ENCODE peak calls at places on chromosome 11, in ten cellular contexts. One of them, this sample, is unnamed.

GRCh38 chr11:100354736-100355135 is 332.4 kb upstream of the ARHGAP42 start:
- DNase-seq in activated CD4-positive, alpha-beta memory T cell treated with anti-CD3 and anti-CD28 coated beads for 36 hours: no peak
- DNase-seq in ELR: peak; percentile 30
- DNase-seq in activated B cell treated with CpG ODN at 0.5 μM for 24 hours: no peak
- DNase-seq in coronary artery: no peak
- DNase-seq in IMR-90: no peak
- DNase-seq in stimulated activated CD8-positive, alpha-beta memory T cell treated with anti-CD3 and anti-CD28 coated beads, Interleukin-15, amount 100 ng/mL, for 24 hours: no peak
- DNase-seq in skeletal muscle cell: no peak
- DNase-seq in mesothelial cell of epicardium: no peak
- DNase-seq in GM18507: no peak
- DNase-seq in this sample: no peak

GRCh38 chr11:126607374-126607773 is 251.9 kb downstream of the ST3GAL4 start:
- DNase-seq in GM18507: peak; percentile 11
- DNase-seq in IMR-90: peak; percentile 66
- DNase-seq in activated B cell treated with CpG ODN at 0.5 μM for 24 hours: no peak
- DNase-seq in activated CD4-positive, alpha-beta memory T cell treated with anti-CD3 and anti-CD28 coated beads for 36 hours: peak; percentile 20
- DNase-seq in stimulated activated CD8-positive, alpha-beta memory T cell treated with anti-CD3 and anti-CD28 coated beads, Interleukin-15, amount 100 ng/mL, for 24 hours: no peak
- DNase-seq in ELR: peak; percentile 71
- DNase-seq in coronary artery: no peak
- DNase-seq in skeletal muscle cell: no peak
- DNase-seq in mesothelial cell of epicardium: no peak
- DNase-seq in this sample: peak; percentile 87

GRCh38 chr11:73556966-73557365 is 40.9 kb downstream of the FAM168A start:
- DNase-seq in activated CD4-positive, alpha-beta memory T cell treated with anti-CD3 and anti-CD28 coated beads for 36 hours: no peak
- DNase-seq in stimulated activated CD8-positive, alpha-beta memory T cell treated with anti-CD3 and anti-CD28 coated beads, Interleukin-15, amount 100 ng/mL, for 24 hours: no peak
- DNase-seq in GM18507: no peak
- DNase-seq in activated B cell treated with CpG ODN at 0.5 μM for 24 hours: no peak
- DNase-seq in skeletal muscle cell: no peak
- DNase-seq in coronary artery: no peak
- DNase-seq in ELR: no peak
- DNase-seq in IMR-90: no peak
- DNase-seq in mesothelial cell of epicardium: no peak
- DNase-seq in this sample: no peak

GRCh38 chr11:2897048-2897447 is 11.5 kb upstream of the CDKN1C start:
- DNase-seq in mesothelial cell of epicardium: no peak
- DNase-seq in stimulated activated CD8-positive, alpha-beta memory T cell treated with anti-CD3 and anti-CD28 coated beads, Interleukin-15, amount 100 ng/mL, for 24 hours: no peak
- DNase-seq in ELR: no peak
- DNase-seq in skeletal muscle cell: no peak
- DNase-seq in activated CD4-positive, alpha-beta memory T cell treated with anti-CD3 and anti-CD28 coated beads for 36 hours: no peak
- DNase-seq in GM18507: no peak
- DNase-seq in activated B cell treated with CpG ODN at 0.5 μM for 24 hours: no peak
- DNase-seq in IMR-90: no peak
- DNase-seq in coronary artery: no peak
- DNase-seq in this sample: no peak

GRCh38 chr11:11083441-11083840 is 225.6 kb upstream of the ZBED5 start:
- DNase-seq in skeletal muscle cell: no peak
- DNase-seq in activated CD4-positive, alpha-beta memory T cell treated with anti-CD3 and anti-CD28 coated beads for 36 hours: no peak
- DNase-seq in coronary artery: no peak
- DNase-seq in GM18507: no peak
- DNase-seq in activated B cell treated with CpG ODN at 0.5 μM for 24 hours: no peak
- DNase-seq in stimulated activated CD8-positive, alpha-beta memory T cell treated with anti-CD3 and anti-CD28 coated beads, Interleukin-15, amount 100 ng/mL, for 24 hours: no peak
- DNase-seq in mesothelial cell of epicardium: no peak
- DNase-seq in IMR-90: no peak
- DNase-seq in ELR: no peak
- DNase-seq in this sample: peak; percentile 67

GRCh38 chr11:8671651-8672062 is 10.8 kb downstream of the TRIM66 start:
- DNase-seq in IMR-90: peak; percentile 87
- DNase-seq in activated B cell treated with CpG ODN at 0.5 μM for 24 hours: no peak
- DNase-seq in ELR: peak; percentile 82
- DNase-seq in coronary artery: no peak
- DNase-seq in skeletal muscle cell: peak; percentile 69
- DNase-seq in stimulated activated CD8-positive, alpha-beta memory T cell treated with anti-CD3 and anti-CD28 coated beads, Interleukin-15, amount 100 ng/mL, for 24 hours: no peak
- DNase-seq in activated CD4-positive, alpha-beta memory T cell treated with anti-CD3 and anti-CD28 coated beads for 36 hours: no peak
- DNase-seq in GM18507: no peak
- DNase-seq in mesothelial cell of epicardium: no peak
- DNase-seq in this sample: no peak

GRCh38 chr11:69864930-69865661 is 45.9 kb upstream of the FGF3 start:
- DNase-seq in ELR: no peak
- DNase-seq in coronary artery: peak; percentile 50
- DNase-seq in GM18507: no peak
- DNase-seq in mesothelial cell of epicardium: no peak
- DNase-seq in stimulated activated CD8-positive, alpha-beta memory T cell treated with anti-CD3 and anti-CD28 coated beads, Interleukin-15, amount 100 ng/mL, for 24 hours: no peak
- DNase-seq in IMR-90: no peak
- DNase-seq in activated CD4-positive, alpha-beta memory T cell treated with anti-CD3 and anti-CD28 coated beads for 36 hours: no peak
- DNase-seq in skeletal muscle cell: no peak
- DNase-seq in activated B cell treated with CpG ODN at 0.5 μM for 24 hours: no peak
- DNase-seq in this sample: no peak

GRCh38 chr11:33598426-33599069 is 102.1 kb downstream of the C11orf91 start:
- DNase-seq in GM18507: no peak
- DNase-seq in stimulated activated CD8-positive, alpha-beta memory T cell treated with anti-CD3 and anti-CD28 coated beads, Interleukin-15, amount 100 ng/mL, for 24 hours: no peak
- DNase-seq in ELR: no peak
- DNase-seq in activated CD4-positive, alpha-beta memory T cell treated with anti-CD3 and anti-CD28 coated beads for 36 hours: no peak
- DNase-seq in coronary artery: no peak
- DNase-seq in activated B cell treated with CpG ODN at 0.5 μM for 24 hours: no peak
- DNase-seq in mesothelial cell of epicardium: no peak
- DNase-seq in skeletal muscle cell: no peak
- DNase-seq in IMR-90: no peak
- DNase-seq in this sample: no peak

GRCh38 chr11:18013790-18014507 is 1.1 kb upstream of the SERGEF start:
- DNase-seq in coronary artery: no peak
- DNase-seq in ELR: peak; percentile 9
- DNase-seq in activated CD4-positive, alpha-beta memory T cell treated with anti-CD3 and anti-CD28 coated beads for 36 hours: peak; percentile 15
- DNase-seq in skeletal muscle cell: no peak
- DNase-seq in mesothelial cell of epicardium: no peak
- DNase-seq in IMR-90: no peak
- DNase-seq in stimulated activated CD8-positive, alpha-beta memory T cell treated with anti-CD3 and anti-CD28 coated beads, Interleukin-15, amount 100 ng/mL, for 24 hours: no peak
- DNase-seq in activated B cell treated with CpG ODN at 0.5 μM for 24 hours: no peak
- DNase-seq in GM18507: no peak
- DNase-seq in this sample: peak; percentile 24

GRCh38 chr11:58900479-58901420 is 38.5 kb upstream of the GLYATL1 start:
- DNase-seq in activated B cell treated with CpG ODN at 0.5 μM for 24 hours: no peak
- DNase-seq in mesothelial cell of epicardium: no peak
- DNase-seq in skeletal muscle cell: no peak
- DNase-seq in stimulated activated CD8-positive, alpha-beta memory T cell treated with anti-CD3 and anti-CD28 coated beads, Interleukin-15, amount 100 ng/mL, for 24 hours: no peak
- DNase-seq in GM18507: no peak
- DNase-seq in IMR-90: peak; percentile 73
- DNase-seq in ELR: peak; percentile 71
- DNase-seq in coronary artery: no peak
- DNase-seq in activated CD4-positive, alpha-beta memory T cell treated with anti-CD3 and anti-CD28 coated beads for 36 hours: peak; percentile 67
- DNase-seq in this sample: peak; percentile 98